ENCODE peak calls at places on chromosomes 1 and 21, in ten cellular contexts. Z is RWPE1; A is stimulated activated CD4-positive, alpha-beta T cell treated with anti-CD3 and anti-CD28 coated beads, Interleukin-1b, Interleukin-23, amount 100 ng/mL, for 1 hour; J is KBM-7; W is fibroblast of the conjunctiva; P is NT2/D1; M is COR-L47; X is D341Med; Q is nephron progenitor cell; Y is ELR. D is an unnamed sample.

GRCh38 chr1:19656134-19656779 is 8.4 kb upstream of the HTR6 start:
- DNase-seq in X (no peak), Y (no peak), M (no peak), W (no peak), P (no peak), Q (no peak), A (no peak), J (no peak), Z (no peak), D (no peak)

GRCh38 chr1:160131803-160132565 is 16.4 kb downstream of the ATP1A2 start:
- DNase-seq in P (no peak), X (no peak), Z (no peak), W (no peak), A (no peak), J (no peak), Q (no peak), Y (no peak), M (no peak), D (no peak)

GRCh38 chr1:157181790-157182189 is 43.6 kb upstream of the ETV3 start:
- DNase-seq in X (no peak), P (no peak), Y (no peak), M (no peak), J (no peak), Z (no peak), A (no peak), W (no peak), Q (peak; percentile 23), D (no peak)

GRCh38 chr1:202416641-202417040 is 68.1 kb downstream of the PPP1R12B start:
- DNase-seq in W (no peak), P (no peak), X (no peak), Q (no peak), Y (no peak), J (no peak), M (no peak), Z (no peak), A (no peak), D (no peak)

GRCh38 chr21:46118871-46119564 is 21.1 kb downstream of the COL6A2 start:
- DNase-seq in W (no peak), P (no peak), M (no peak), J (no peak), A (no peak), Z (no peak), Y (no peak), X (peak; percentile 36), Q (peak; percentile 2), D (no peak)

GRCh38 chr1:37265786-37266667 is 208.4 kb upstream of the ZC3H12A start:
- DNase-seq in X (no peak), W (no peak), Q (no peak), M (no peak), P (no peak), Y (no peak), Z (no peak), A (no peak), J (no peak), D (no peak)

GRCh38 chr1:89755593-89755992 is 65.2 kb upstream of the LRRC8D start:
- DNase-seq in X (no peak), A (no peak), Z (no peak), P (no peak), J (no peak), Y (no peak), Q (no peak), M (no peak), W (no peak), D (no peak)

GRCh38 chr1:61310538-61310937 is 228.2 kb downstream of the NFIA start:
- DNase-seq in W (no peak), Q (no peak), P (no peak), Z (no peak), J (no peak), A (no peak), X (no peak), M (no peak), Y (no peak), D (no peak)

GRCh38 chr21:36297938-36298572 is 21.9 kb upstream of the MORC3 start:
- DNase-seq in Q (no peak), A (peak; percentile 54), M (no peak), J (peak; percentile 84), X (no peak), Z (peak; percentile 56), Y (peak; percentile 27), W (no peak), P (no peak), D (no peak)

GRCh38 chr1:158155673-158156072 is 25.0 kb upstream of the CD1D start:
- DNase-seq in P (no peak), J (no peak), Z (peak; percentile 45), X (no peak), Q (no peak), W (no peak), Y (no peak), A (no peak), M (no peak), D (no peak)

GRCh38 chr1:19393051-19393450 is 80.9 kb downstream of the SLC66A1 start:
- DNase-seq in Q (no peak), M (no peak), P (no peak), W (no peak), X (no peak), Y (no peak), A (no peak), Z (no peak), J (no peak), D (no peak)

GRCh38 chr1:36023098-36023769 is 60.7 kb upstream of the TEKT2 start:
- DNase-seq in P (no peak), M (no peak), Q (no peak), W (no peak), Z (no peak), A (no peak), Y (no peak), J (no peak), X (no peak), D (no peak)

GRCh38 chr1:30872948-30873263 is 35.7 kb downstream of the SDC3 start:
- DNase-seq in Y (no peak), M (no peak), A (no peak), J (no peak), P (no peak), W (no peak), Z (no peak), X (no peak), Q (no peak), D (no peak)

GRCh38 chr21:41643246-41643966 is 123.4 kb downstream of the RIPK4 start:
- DNase-seq in M (no peak), P (no peak), J (no peak), Q (no peak), Z (no peak), W (no peak), Y (no peak), A (no peak), X (no peak), D (peak; percentile 73)

GRCh38 chr1:202007703-202008489 is 2.5 kb upstream of the ELF3 start:
- DNase-seq in A (no peak), P (no peak), Z (peak; percentile 100), W (no peak), Q (no peak), X (no peak), M (peak; percentile 22), Y (peak; percentile 65), J (no peak), D (peak; percentile 53)

GRCh38 chr1:205477759-205478247 is 22.0 kb upstream of the BLACAT1 start:
- DNase-seq in J (no peak), Y (peak; percentile 56), Z (peak; percentile 94), A (no peak), X (no peak), P (no peak), M (no peak), Q (no peak), W (peak; percentile 47), D (no peak)

GRCh38 chr1:91564888-91565700 is 64.4 kb downstream of the CDC7 start:
- DNase-seq in W (peak; percentile 50), Z (no peak), P (peak; percentile 42), Q (no peak), M (no peak), Y (peak; percentile 4), X (no peak), A (no peak), J (no peak), D (no peak)

GRCh38 chr1:45924736-45925135 is 121.3 kb downstream of the MAST2 start:
- DNase-seq in Q (no peak), M (no peak), J (no peak), W (no peak), P (no peak), Z (no peak), A (no peak), X (no peak), Y (no peak), D (no peak)

GRCh38 chr21:35075546-35075945 is 26.4 kb upstream of the RUNX1 start:
- DNase-seq in J (peak; percentile 8), P (no peak), Y (peak; percentile 60), Z (peak; percentile 32), A (no peak), M (no peak), Q (no peak), W (peak; percentile 9), X (no peak), D (peak; percentile 61)

GRCh38 chr21:35565204-35565611 is 495.1 kb downstream of the SETD4 start:
- DNase-seq in W (no peak), J (peak; percentile 49), Z (peak; percentile 24), Q (no peak), Y (peak; percentile 90), P (peak; percentile 27), X (no peak), A (no peak), M (no peak), D (no peak)

GRCh38 chr21:42039911-42040351 is 29.8 kb upstream of the ZBTB21 start:
- DNase-seq in M (no peak), Q (no peak), X (no peak), Y (peak; percentile 83), W (peak; percentile 47), Z (no peak), P (no peak), J (no peak), A (no peak), D (peak; percentile 82)

GRCh38 chr1:9197186-9198099 is 37.1 kb upstream of the H6PD start:
- DNase-seq in P (no peak), W (no peak), J (no peak), Q (no peak), Z (no peak), M (no peak), A (no peak), Y (peak; percentile 50), X (no peak), D (no peak)

GRCh38 chr1:156279837-156280236 is 2.8 kb downstream of the SMG5 start:
- DNase-seq in Q (no peak), M (no peak), Z (no peak), W (no peak), Y (no peak), A (no peak), X (no peak), P (no peak), J (no peak), D (no peak)

GRCh38 chr1:154014154-154014910 is 23.8 kb downstream of the RPS27 start:
- DNase-seq in A (no peak), W (peak; percentile 26), J (no peak), Y (peak; percentile 79), Z (peak; percentile 15), Q (no peak), X (no peak), P (no peak), M (no peak), D (peak; percentile 44)

GRCh38 chr1:202144510-202145324 is at the start of gene ARL8A:
- DNase-seq in P (no peak), W (no peak), Y (peak; percentile 55), M (peak; percentile 55), Q (peak; percentile 82), A (no peak), X (peak; percentile 93), Z (peak; percentile 73), J (peak; percentile 41), D (peak; percentile 47)